ENCODE peak calls at places on chromosomes 2 and 18, in ten cellular contexts. N is glutamatergic neuron; G is SJSA1; X is Daoy; L is H54; P is CD4-positive, CD25-positive, alpha-beta regulatory T cell; M is epithelial cell of esophagus; A is renal cortical epithelial cell; H is fibroblast of mammary gland; B is RPMI7951. E is an unnamed sample.

GRCh38 chr2:150097402-150097801 is 390.1 kb downstream of the RND3 start:
- DNase-seq in N (no peak), G (no peak), X (no peak), L (no peak), P (no peak), M (no peak), A (no peak), H (no peak), B (no peak), E (no peak)

GRCh38 chr18:9951022-9951859 is 37.4 kb downstream of the VAPA start:
- DNase-seq in N (no peak), G (no peak), X (peak; percentile 25), L (no peak), P (no peak), M (peak; percentile 76), A (peak; percentile 63), H (peak; percentile 76), B (peak; percentile 54), E (no peak)

GRCh38 chr2:239000500-239001073 is 152.7 kb downstream of the TWIST2 start:
- DNase-seq in N (no peak), G (peak; percentile 31), X (no peak), L (no peak), P (no peak), M (no peak), A (no peak), H (no peak), B (no peak), E (no peak)

GRCh38 chr2:138183700-138184099 is 219.4 kb downstream of the HNMT start:
- DNase-seq in N (no peak), G (no peak), X (no peak), L (no peak), P (no peak), M (no peak), A (no peak), H (no peak), B (no peak), E (no peak)

GRCh38 chr2:25615395-25615794 is 58.0 kb downstream of the DTNB start:
- DNase-seq in N (no peak), G (no peak), X (no peak), L (no peak), P (no peak), M (no peak), A (no peak), H (no peak), B (no peak), E (no peak)

GRCh38 chr18:48607049-48607984 is 68.5 kb downstream of the CTIF start:
- DNase-seq in N (peak; percentile 70), G (peak; percentile 88), X (peak; percentile 76), L (peak; percentile 56), P (no peak), M (no peak), A (peak; percentile 79), H (peak; percentile 81), B (peak; percentile 89), E (no peak)

GRCh38 chr2:19600506-19600905 is 242.1 kb upstream of the OSR1 start:
- DNase-seq in N (no peak), G (no peak), X (no peak), L (no peak), P (no peak), M (no peak), A (no peak), H (peak; percentile 60), B (no peak), E (no peak)

GRCh38 chr2:27441226-27441926 is 805 bp upstream of the KRTCAP3 start:
- DNase-seq in N (no peak), G (no peak), X (no peak), L (no peak), P (no peak), M (no peak), A (no peak), H (no peak), B (no peak), E (no peak)

GRCh38 chr18:37570336-37570930 is 4.8 kb upstream of the CELF4 start:
- DNase-seq in N (no peak), G (no peak), X (no peak), L (no peak), P (no peak), M (no peak), A (no peak), H (no peak), B (no peak), E (no peak)

GRCh38 chr2:70620020-70620419 is 66.4 kb upstream of the TGFA start:
- DNase-seq in N (no peak), G (no peak), X (no peak), L (no peak), P (no peak), M (no peak), A (no peak), H (no peak), B (no peak), E (no peak)

GRCh38 chr2:20555954-20556353 is 94.9 kb downstream of the HS1BP3 start:
- DNase-seq in N (no peak), G (no peak), X (no peak), L (no peak), P (no peak), M (no peak), A (no peak), H (no peak), B (no peak), E (no peak)

GRCh38 chr2:11710210-11710609 is 36.2 kb upstream of the LPIN1 start:
- DNase-seq in N (no peak), G (peak; percentile 75), X (peak; percentile 67), L (peak; percentile 76), P (no peak), M (peak; percentile 88), A (peak; percentile 91), H (peak; percentile 82), B (peak; percentile 60), E (no peak)

GRCh38 chr2:100606740-100607343 is 44.0 kb downstream of the PDCL3 start:
- DNase-seq in N (peak; percentile 40), G (no peak), X (peak; percentile 25), L (peak; percentile 43), P (no peak), M (peak; percentile 59), A (peak; percentile 26), H (peak; percentile 54), B (peak; percentile 56), E (peak; percentile 40)

GRCh38 chr2:95292623-95293260 is 4.4 kb upstream of the KCNIP3 start:
- DNase-seq in N (no peak), G (no peak), X (peak; percentile 67), L (no peak), P (no peak), M (peak; percentile 76), A (peak; percentile 62), H (no peak), B (peak; percentile 93), E (no peak)

GRCh38 chr2:94978917-94979316 is 46.6 kb upstream of the MAL start:
- DNase-seq in N (no peak), G (no peak), X (no peak), L (no peak), P (no peak), M (no peak), A (no peak), H (no peak), B (no peak), E (no peak)

GRCh38 chr2:34178482-34178881 is 579.4 kb upstream of the FAM98A start:
- DNase-seq in N (no peak), G (no peak), X (no peak), L (no peak), P (no peak), M (no peak), A (no peak), H (no peak), B (no peak), E (no peak)

GRCh38 chr2:202815548-202816420 is 55.8 kb downstream of the ICA1L start:
- DNase-seq in N (no peak), G (no peak), X (no peak), L (no peak), P (no peak), M (no peak), A (peak; percentile 6), H (peak; percentile 19), B (peak; percentile 13), E (no peak)

GRCh38 chr2:10559825-10560224 is 111.7 kb upstream of the ODC1 start:
- DNase-seq in N (no peak), G (no peak), X (no peak), L (no peak), P (no peak), M (no peak), A (no peak), H (no peak), B (peak; percentile 29), E (no peak)

GRCh38 chr2:113407446-113408099 is 29.9 kb upstream of the ZNG1B start:
- DNase-seq in N (no peak), G (no peak), X (peak; percentile 19), L (no peak), P (no peak), M (peak; percentile 53), A (peak; percentile 21), H (peak; percentile 21), B (peak; percentile 8), E (no peak)

GRCh38 chr2:185221-185620 is 78.6 kb downstream of the SH3YL1 start:
- DNase-seq in N (no peak), G (no peak), X (no peak), L (no peak), P (no peak), M (peak; percentile 66), A (peak; percentile 70), H (no peak), B (no peak), E (no peak)

GRCh38 chr18:76913583-76913982 is 91.2 kb downstream of the ZNF236 start:
- DNase-seq in N (no peak), G (no peak), X (no peak), L (no peak), P (no peak), M (no peak), A (no peak), H (no peak), B (no peak), E (no peak)

GRCh38 chr2:43157506-43158232 is 68.7 kb downstream of the ZFP36L2 start:
- DNase-seq in N (no peak), G (no peak), X (no peak), L (peak; percentile 62), P (no peak), M (peak; percentile 83), A (no peak), H (peak; percentile 61), B (no peak), E (no peak)

GRCh38 chr2:201242562-201243277 is 17.6 kb upstream of the CASP8 start:
- DNase-seq in N (no peak), G (no peak), X (no peak), L (no peak), P (no peak), M (no peak), A (no peak), H (no peak), B (no peak), E (no peak)

GRCh38 chr2:239834143-239834542 is 191.0 kb downstream of the NDUFA10 start:
- DNase-seq in N (no peak), G (no peak), X (no peak), L (no peak), P (no peak), M (no peak), A (no peak), H (no peak), B (no peak), E (no peak)

GRCh38 chr2:85185431-85185940 is 52.3 kb downstream of the TCF7L1 start:
- DNase-seq in N (no peak), G (no peak), X (peak; percentile 13), L (no peak), P (no peak), M (no peak), A (no peak), H (no peak), B (no peak), E (no peak)

GRCh38 chr2:11743846-11744553 is 2.4 kb upstream of the LPIN1 start:
- DNase-seq in N (peak; percentile 89), G (peak; percentile 98), X (peak; percentile 99), L (peak; percentile 100), P (peak; percentile 70), M (peak; percentile 100), A (peak; percentile 100), H (peak; percentile 100), B (peak; percentile 100), E (peak; percentile 61)

GRCh38 chr2:239157766-239158165 is 243.1 kb downstream of the HDAC4 start:
- DNase-seq in N (peak; percentile 46), G (peak; percentile 44), X (peak; percentile 71), L (peak; percentile 42), P (no peak), M (peak; percentile 76), A (peak; percentile 52), H (peak; percentile 10), B (no peak), E (no peak)

GRCh38 chr2:34949316-34949715 is 1350.2 kb upstream of the FAM98A start:
- DNase-seq in N (no peak), G (no peak), X (no peak), L (no peak), P (no peak), M (no peak), A (no peak), H (no peak), B (no peak), E (no peak)